ENCODE peak calls at places on chromosomes 5 and 9, in seven cellular contexts. One of them, this sample, is unnamed.

GRCh38 chr9:16384993-16385392 is 485.5 kb downstream of the BNC2 start:
- DNase-seq in GM23248: no peak
- DNase-seq in body of pancreas: no peak
- DNase-seq in aorta: no peak
- DNase-seq in Karpas-422: no peak
- DNase-seq in sigmoid colon: no peak
- DNase-seq in uterus: no peak
- DNase-seq in this sample: no peak

GRCh38 chr9:80235752-80236151 is 664.0 kb downstream of the TLE4 start:
- DNase-seq in GM23248: no peak
- DNase-seq in body of pancreas: no peak
- DNase-seq in aorta: no peak
- DNase-seq in Karpas-422: no peak
- DNase-seq in sigmoid colon: no peak
- DNase-seq in uterus: no peak
- DNase-seq in this sample: no peak

GRCh38 chr9:75664597-75664996 is 225.9 kb upstream of the PCSK5 start:
- DNase-seq in GM23248: no peak
- DNase-seq in body of pancreas: no peak
- DNase-seq in aorta: no peak
- DNase-seq in Karpas-422: no peak
- DNase-seq in sigmoid colon: no peak
- DNase-seq in uterus: no peak
- DNase-seq in this sample: no peak

GRCh38 chr9:131630206-131630831 is 85.0 kb downstream of the PRRT1B start:
- DNase-seq in GM23248: no peak
- DNase-seq in body of pancreas: no peak
- DNase-seq in aorta: no peak
- DNase-seq in Karpas-422: no peak
- DNase-seq in sigmoid colon: no peak
- DNase-seq in uterus: no peak
- DNase-seq in this sample: peak; percentile 80

GRCh38 chr9:132997591-132997990 is 19.1 kb downstream of the GFI1B start:
- DNase-seq in GM23248: peak; percentile 53
- DNase-seq in body of pancreas: no peak
- DNase-seq in aorta: no peak
- DNase-seq in Karpas-422: no peak
- DNase-seq in sigmoid colon: no peak
- DNase-seq in uterus: no peak
- DNase-seq in this sample: no peak

GRCh38 chr5:55344392-55344992 is 36.7 kb downstream of the MTREX start:
- DNase-seq in GM23248: peak; percentile 53
- DNase-seq in body of pancreas: peak; percentile 71
- DNase-seq in aorta: no peak
- DNase-seq in Karpas-422: peak; percentile 79
- DNase-seq in sigmoid colon: peak; percentile 69
- DNase-seq in uterus: peak; percentile 50
- DNase-seq in this sample: peak; percentile 72

GRCh38 chr5:61044545-61044944 is 99.5 kb downstream of the NDUFAF2 start:
- DNase-seq in GM23248: no peak
- DNase-seq in body of pancreas: no peak
- DNase-seq in aorta: no peak
- DNase-seq in Karpas-422: no peak
- DNase-seq in sigmoid colon: no peak
- DNase-seq in uterus: no peak
- DNase-seq in this sample: no peak

GRCh38 chr5:94276751-94277150 is 341.7 kb downstream of the KIAA0825 start:
- DNase-seq in GM23248: peak; percentile 71
- DNase-seq in body of pancreas: no peak
- DNase-seq in aorta: no peak
- DNase-seq in Karpas-422: no peak
- DNase-seq in sigmoid colon: no peak
- DNase-seq in uterus: no peak
- DNase-seq in this sample: no peak

GRCh38 chr5:154516475-154516874 is 38.4 kb upstream of the HAND1 start:
- DNase-seq in GM23248: no peak
- DNase-seq in body of pancreas: no peak
- DNase-seq in aorta: no peak
- DNase-seq in Karpas-422: peak; percentile 39
- DNase-seq in sigmoid colon: no peak
- DNase-seq in uterus: no peak
- DNase-seq in this sample: peak; percentile 29

GRCh38 chr5:154679501-154679900 is 75.7 kb upstream of the LARP1 start:
- DNase-seq in GM23248: no peak
- DNase-seq in body of pancreas: no peak
- DNase-seq in aorta: no peak
- DNase-seq in Karpas-422: no peak
- DNase-seq in sigmoid colon: no peak
- DNase-seq in uterus: no peak
- DNase-seq in this sample: no peak

GRCh38 chr5:32869216-32869615 is 158.1 kb downstream of the NPR3 start:
- DNase-seq in GM23248: peak; percentile 78
- DNase-seq in body of pancreas: no peak
- DNase-seq in aorta: no peak
- DNase-seq in Karpas-422: no peak
- DNase-seq in sigmoid colon: no peak
- DNase-seq in uterus: no peak
- DNase-seq in this sample: no peak

GRCh38 chr5:120297621-120298020 is 166.5 kb upstream of the PRR16 start:
- DNase-seq in GM23248: peak; percentile 69
- DNase-seq in body of pancreas: no peak
- DNase-seq in aorta: no peak
- DNase-seq in Karpas-422: no peak
- DNase-seq in sigmoid colon: no peak
- DNase-seq in uterus: no peak
- DNase-seq in this sample: no peak

GRCh38 chr5:56003179-56003578 is 8.4 kb upstream of the IL6ST start:
- DNase-seq in GM23248: peak; percentile 84
- DNase-seq in body of pancreas: peak; percentile 78
- DNase-seq in aorta: no peak
- DNase-seq in Karpas-422: no peak
- DNase-seq in sigmoid colon: no peak
- DNase-seq in uterus: no peak
- DNase-seq in this sample: no peak

GRCh38 chr9:19181002-19181401 is 49.5 kb upstream of the DENND4C start:
- DNase-seq in GM23248: no peak
- DNase-seq in body of pancreas: no peak
- DNase-seq in aorta: no peak
- DNase-seq in Karpas-422: no peak
- DNase-seq in sigmoid colon: no peak
- DNase-seq in uterus: no peak
- DNase-seq in this sample: no peak

GRCh38 chr9:70477907-70478480 is 63.5 kb upstream of the KLF9 start:
- DNase-seq in GM23248: no peak
- DNase-seq in body of pancreas: no peak
- DNase-seq in aorta: no peak
- DNase-seq in Karpas-422: no peak
- DNase-seq in sigmoid colon: peak; percentile 69
- DNase-seq in uterus: no peak
- DNase-seq in this sample: no peak

GRCh38 chr9:70478963-70479641 is 64.6 kb upstream of the KLF9 start:
- DNase-seq in GM23248: peak; percentile 27
- DNase-seq in body of pancreas: peak; percentile 80
- DNase-seq in aorta: no peak
- DNase-seq in Karpas-422: no peak
- DNase-seq in sigmoid colon: peak; percentile 92
- DNase-seq in uterus: no peak
- DNase-seq in this sample: no peak

GRCh38 chr9:70481471-70481870 is 67.0 kb upstream of the KLF9 start:
- DNase-seq in GM23248: peak; percentile 23
- DNase-seq in body of pancreas: no peak
- DNase-seq in aorta: no peak
- DNase-seq in Karpas-422: no peak
- DNase-seq in sigmoid colon: no peak
- DNase-seq in uterus: no peak
- DNase-seq in this sample: no peak

GRCh38 chr9:70479880-70480291 is 65.4 kb upstream of the KLF9 start:
- DNase-seq in GM23248: peak; percentile 63
- DNase-seq in body of pancreas: peak; percentile 57
- DNase-seq in aorta: no peak
- DNase-seq in Karpas-422: no peak
- DNase-seq in sigmoid colon: peak; percentile 72
- DNase-seq in uterus: no peak
- DNase-seq in this sample: no peak

DNA sequence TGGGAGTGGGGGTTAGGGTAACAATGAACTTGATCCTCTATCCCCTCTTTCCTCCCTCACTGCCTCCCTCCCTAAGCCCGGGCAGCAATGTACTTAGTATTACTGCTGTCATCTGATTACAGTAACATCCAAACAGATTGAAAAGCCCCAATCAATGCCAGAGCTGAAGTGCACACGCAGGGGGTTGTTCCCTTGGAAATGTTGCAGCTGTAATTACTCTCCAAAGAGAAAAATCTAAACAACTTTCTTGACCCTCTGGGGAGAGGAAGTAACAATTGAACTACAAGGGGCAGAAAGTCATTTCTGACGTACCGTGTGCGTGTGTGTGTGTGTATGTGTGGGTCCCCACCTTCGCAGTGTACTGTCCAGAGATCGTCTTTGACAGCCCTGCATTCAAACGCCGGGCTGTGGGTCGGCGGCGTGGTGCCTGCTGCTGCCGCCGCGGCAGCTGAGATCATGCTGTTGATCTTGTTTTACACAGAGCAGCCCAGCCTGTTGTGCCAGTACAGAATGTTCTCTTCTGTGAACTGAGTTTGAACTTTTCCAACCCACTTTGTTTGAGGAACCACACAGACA is 66.0 kb upstream of the KLF9 start:
- DNase-seq in GM23248: peak; percentile 80
- DNase-seq in body of pancreas: peak; percentile 89
- DNase-seq in aorta: peak; percentile 92
- DNase-seq in Karpas-422: no peak
- DNase-seq in sigmoid colon: peak; percentile 98
- DNase-seq in uterus: peak; percentile 86
- DNase-seq in this sample: no peak
- H3K4me3 ChIP-seq in GM23248: peak overlapping the region; percentile 50
- H3K4me3 ChIP-seq in body of pancreas: no peak overlapping the region
- H3K4me3 ChIP-seq in aorta: no peak overlapping the region
- H3K4me3 ChIP-seq in Karpas-422: no peak overlapping the region
- H3K4me3 ChIP-seq in sigmoid colon: peak overlapping the region; percentile 14
- H3K4me3 ChIP-seq in uterus: no peak overlapping the region
- H3K4me3 ChIP-seq in this sample: no peak overlapping the region

DNA sequence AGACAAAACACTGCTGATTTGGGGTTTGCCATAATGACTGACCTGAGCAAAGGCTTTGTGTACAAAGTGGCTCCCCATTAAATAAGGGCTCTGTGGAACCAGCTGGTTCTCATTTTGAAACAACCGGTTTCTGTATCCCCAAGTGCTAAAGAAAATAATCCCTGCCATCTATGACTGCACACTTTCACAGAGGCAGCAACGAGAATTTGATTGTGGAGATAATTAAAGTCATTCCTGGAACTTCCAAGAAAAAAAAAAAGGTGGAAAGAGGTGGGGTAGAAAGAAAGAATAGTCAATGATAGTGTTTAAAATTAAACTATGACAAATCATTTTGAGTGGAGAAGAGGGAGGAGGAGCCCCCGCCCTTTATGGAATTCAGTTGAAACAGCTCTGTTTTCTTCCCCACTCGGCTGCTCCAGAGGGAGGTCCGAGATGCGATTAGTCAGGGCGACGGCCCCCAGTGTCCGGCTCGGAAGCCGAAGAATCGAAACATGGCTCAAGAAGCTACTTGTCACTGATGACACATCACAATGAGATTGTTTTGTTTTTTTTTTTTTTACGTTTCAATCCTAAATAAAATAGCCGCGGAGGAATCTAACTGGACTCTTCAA is 38.4 kb downstream of the EBF1 start:
- DNase-seq in GM23248: peak; percentile 97
- DNase-seq in body of pancreas: no peak
- DNase-seq in aorta: peak; percentile 92
- DNase-seq in Karpas-422: no peak
- DNase-seq in sigmoid colon: peak; percentile 76
- DNase-seq in uterus: peak; percentile 52
- DNase-seq in this sample: no peak
- H3K4me3 ChIP-seq in GM23248: peak overlapping the region; percentile 65
- H3K4me3 ChIP-seq in body of pancreas: no peak overlapping the region
- H3K4me3 ChIP-seq in aorta: peak overlapping the region; percentile 34
- H3K4me3 ChIP-seq in Karpas-422: no peak overlapping the region
- H3K4me3 ChIP-seq in sigmoid colon: peak overlapping the region; percentile 10
- H3K4me3 ChIP-seq in uterus: peak overlapping the region; percentile 24
- H3K4me3 ChIP-seq in this sample: no peak overlapping the region

GRCh38 chr5:168793844-168794837 is 215.0 kb upstream of the PANK3 start:
- DNase-seq in GM23248: peak; percentile 86
- DNase-seq in body of pancreas: no peak
- DNase-seq in aorta: no peak
- DNase-seq in Karpas-422: no peak
- DNase-seq in sigmoid colon: peak; percentile 76
- DNase-seq in uterus: peak; percentile 29
- DNase-seq in this sample: no peak
- H3K4me3 ChIP-seq in GM23248: no peak overlapping the region
- H3K4me3 ChIP-seq in body of pancreas: no peak overlapping the region
- H3K4me3 ChIP-seq in aorta: no peak overlapping the region
- H3K4me3 ChIP-seq in Karpas-422: no peak overlapping the region
- H3K4me3 ChIP-seq in sigmoid colon: no peak overlapping the region
- H3K4me3 ChIP-seq in uterus: no peak overlapping the region
- H3K4me3 ChIP-seq in this sample: no peak overlapping the region

GRCh38 chr9:134344068-134344820 is 18.0 kb downstream of the RXRA start:
- DNase-seq in GM23248: no peak
- DNase-seq in body of pancreas: no peak
- DNase-seq in aorta: no peak
- DNase-seq in Karpas-422: no peak
- DNase-seq in sigmoid colon: peak; percentile 87
- DNase-seq in uterus: no peak
- DNase-seq in this sample: no peak

GRCh38 chr9:134345737-134346136 is 19.5 kb downstream of the RXRA start:
- DNase-seq in GM23248: no peak
- DNase-seq in body of pancreas: no peak
- DNase-seq in aorta: no peak
- DNase-seq in Karpas-422: no peak
- DNase-seq in sigmoid colon: no peak
- DNase-seq in uterus: no peak
- DNase-seq in this sample: no peak

GRCh38 chr9:134346151-134346550 is 19.9 kb downstream of the RXRA start:
- DNase-seq in GM23248: peak; percentile 65
- DNase-seq in body of pancreas: no peak
- DNase-seq in aorta: no peak
- DNase-seq in Karpas-422: no peak
- DNase-seq in sigmoid colon: no peak
- DNase-seq in uterus: no peak
- DNase-seq in this sample: no peak

GRCh38 chr9:134343637-134344036 is 17.4 kb downstream of the RXRA start:
- DNase-seq in GM23248: no peak
- DNase-seq in body of pancreas: no peak
- DNase-seq in aorta: no peak
- DNase-seq in Karpas-422: no peak
- DNase-seq in sigmoid colon: peak; percentile 81
- DNase-seq in uterus: no peak
- DNase-seq in this sample: no peak

DNA sequence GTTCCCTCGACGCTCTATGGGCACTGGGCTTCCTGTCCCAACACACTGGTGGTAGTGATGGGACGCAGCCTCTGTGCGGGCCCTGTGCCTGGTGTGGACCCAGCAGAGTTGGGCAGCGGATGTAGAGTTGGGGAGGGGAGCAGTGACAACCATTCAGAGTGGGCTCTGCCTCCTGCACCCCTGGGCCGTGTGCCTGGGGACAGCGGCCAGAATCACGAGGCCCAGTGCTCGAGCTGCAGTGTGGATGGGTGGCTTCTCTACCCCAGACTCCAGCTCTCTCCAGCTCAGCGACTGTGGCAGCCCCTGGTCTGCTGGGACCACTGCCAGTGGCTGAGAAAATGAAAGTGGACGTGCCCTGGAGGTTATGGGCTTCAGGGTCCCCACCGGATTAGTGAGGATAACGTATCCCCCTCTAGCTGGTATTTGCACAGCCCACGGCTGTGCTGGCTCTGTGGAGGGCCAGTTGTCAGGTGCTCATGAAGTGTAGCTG is 18.6 kb downstream of the RXRA start:
- DNase-seq in GM23248: no peak
- DNase-seq in body of pancreas: no peak
- DNase-seq in aorta: no peak
- DNase-seq in Karpas-422: no peak
- DNase-seq in sigmoid colon: no peak
- DNase-seq in uterus: no peak
- DNase-seq in this sample: no peak
- H3K4me3 ChIP-seq in GM23248: no peak overlapping the region
- H3K4me3 ChIP-seq in body of pancreas: no peak overlapping the region
- H3K4me3 ChIP-seq in aorta: no peak overlapping the region
- H3K4me3 ChIP-seq in Karpas-422: no peak overlapping the region
- H3K4me3 ChIP-seq in sigmoid colon: no peak overlapping the region
- H3K4me3 ChIP-seq in uterus: no peak overlapping the region
- H3K4me3 ChIP-seq in this sample: no peak overlapping the region